ENCODE peak calls at places on chromosomes 7 and 10, in four cellular contexts. P is GM12878, I is endothelial cell of umbilical vein, A is HCT116. C is an unnamed sample.

GRCh38 chr7:25847331-25848070 is 304.5 kb upstream of the NFE2L3 start:
- DNase-seq in I (peak; percentile 56), P (no peak), A (no peak), C (no peak)

GRCh38 chr7:129535896-129536295 is 33.6 kb downstream of the SMKR1 start:
- DNase-seq in A (no peak), I (no peak), P (no peak), C (peak; percentile 65)

GRCh38 chr7:1112625-1113547 is 25.0 kb downstream of the GPER1 start:
- DNase-seq in A (no peak), P (no peak), I (no peak), C (no peak)

GRCh38 chr7:47873767-47874166 is 74.5 kb downstream of the PKD1L1 start:
- DNase-seq in I (no peak), P (no peak), A (no peak), C (no peak)

GRCh38 chr7:35704261-35704660 is 9.3 kb upstream of the HERPUD2 start:
- DNase-seq in A (no peak), P (no peak), I (no peak), C (no peak)

GRCh38 chr7:5481241-5482019 is 57.8 kb upstream of the TNRC18 start:
- DNase-seq in I (no peak), P (no peak), A (no peak), C (peak; percentile 16)

GRCh38 chr7:113094517-113095249 is 8.1 kb upstream of the GPR85 start:
- DNase-seq in P (no peak), I (no peak), A (no peak), C (no peak)

GRCh38 chr7:149723082-149723767 is 50.2 kb downstream of the ZNF467 start:
- DNase-seq in P (no peak), I (no peak), A (no peak), C (no peak)

GRCh38 chr10:99172950-99173349 is 62.7 kb downstream of the HPSE2 start:
- DNase-seq in A (no peak), I (no peak), P (no peak), C (no peak)

GRCh38 chr7:71480814-71481213 is 348.9 kb downstream of the GALNT17 start:
- DNase-seq in A (no peak), I (no peak), P (no peak), C (no peak)

GRCh38 chr10:7378602-7379403 is 32.0 kb downstream of the SFMBT2 start:
- DNase-seq in I (no peak), P (no peak), A (no peak), C (no peak)

GRCh38 chr7:147103224-147103623 is 986.6 kb downstream of the CNTNAP2 start:
- DNase-seq in A (no peak), I (no peak), P (no peak), C (no peak)

GRCh38 chr10:42754155-42755027 is 28.2 kb upstream of the BMS1 start:
- DNase-seq in I (peak; percentile 13), A (no peak), P (no peak), C (peak; percentile 47)

GRCh38 chr10:73251683-73252444 is 580 bp downstream of the MRPS16 start:
- DNase-seq in A (no peak), P (no peak), I (peak; percentile 7), C (peak; percentile 72)
- TF ChIP-seq MAX in A (no peak), P (no peak), I (no peak), C (peak; percentile 54)

GRCh38 chr7:127809285-127809702 is 157.3 kb downstream of the SND1 start:
- DNase-seq in P (no peak), A (no peak), I (no peak), C (peak; percentile 20)
- TF ChIP-seq MAX in P (no peak), A (no peak), I (no peak), C (peak; percentile 22)

GRCh38 chr7:132122901-132123300 is 453.4 kb downstream of the PLXNA4 start:
- DNase-seq in P (no peak), I (no peak), A (no peak), C (no peak)

GRCh38 chr7:132125872-132126595 is 450.2 kb downstream of the PLXNA4 start:
- DNase-seq in P (no peak), A (no peak), I (no peak), C (no peak)

GRCh38 chr7:132123763-132124162 is 452.5 kb downstream of the PLXNA4 start:
- DNase-seq in I (no peak), P (no peak), A (no peak), C (no peak)

GRCh38 chr7:132124575-132124974 is 451.7 kb downstream of the PLXNA4 start:
- DNase-seq in A (no peak), I (no peak), P (no peak), C (no peak)

GRCh38 chr7:132125096-132125495 is 451.2 kb downstream of the PLXNA4 start:
- DNase-seq in A (no peak), P (no peak), I (no peak), C (no peak)
- TF ChIP-seq MAX in A (no peak), P (no peak), I (no peak), C (no peak)

GRCh38 chr10:114544045-114544659 is 113.9 kb downstream of the ABLIM1 start:
- DNase-seq in A (no peak), P (peak; percentile 66), I (no peak), C (peak; percentile 88)
- TF ChIP-seq MAX in A (no peak), P (no peak), I (no peak), C (no peak)

DNA sequence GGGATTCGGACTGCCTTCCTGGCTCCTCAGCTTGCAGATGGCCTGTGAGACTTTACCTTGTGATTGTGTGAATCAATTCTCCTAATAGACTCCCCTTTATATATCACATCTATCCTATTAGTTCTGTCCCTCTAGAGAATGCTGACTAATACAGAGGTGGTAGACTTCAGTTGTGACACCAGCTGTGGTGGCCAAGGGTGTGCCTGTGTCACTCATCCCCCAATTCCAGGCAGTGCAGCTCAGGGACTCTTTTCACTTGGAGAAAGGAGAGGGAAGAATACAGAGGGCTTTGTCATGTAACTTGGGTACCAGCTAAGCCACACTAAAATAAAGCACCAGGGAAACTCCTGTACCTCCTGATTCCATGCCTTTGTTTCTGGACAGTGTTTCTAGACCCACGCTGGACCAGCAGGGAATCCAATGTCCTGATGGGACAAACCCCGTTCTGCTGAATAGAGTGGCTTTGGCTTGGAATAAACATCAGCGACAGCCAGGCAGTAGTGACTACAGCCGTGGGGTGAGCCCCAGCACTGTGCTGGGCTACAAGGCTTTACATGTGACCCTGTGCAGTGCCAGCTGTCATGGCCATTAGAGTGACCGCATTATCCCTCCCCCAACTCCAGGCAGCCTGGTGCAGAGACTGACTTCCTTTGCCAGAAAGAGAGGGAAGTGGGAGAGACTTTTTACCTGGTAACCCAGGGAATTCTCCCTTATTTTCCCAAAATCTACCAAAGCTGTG is 233.6 kb downstream of the ANK3 start:
- DNase-seq in I (no peak), A (no peak), P (no peak), C (no peak)
- TF ChIP-seq MAX in I (no peak), A (no peak), P (no peak), C (no peak)

GRCh38 chr7:67841896-67842295 is 845.3 kb downstream of the TYW1 start:
- DNase-seq in A (no peak), P (no peak), I (no peak), C (no peak)
- TF ChIP-seq MAX in A (no peak), P (no peak), I (no peak), C (no peak)

GRCh38 chr7:100513212-100513611 is 25.8 kb upstream of the AGFG2 start:
- DNase-seq in A (no peak), I (no peak), P (no peak), C (no peak)

GRCh38 chr7:100506356-100506930 is 22.7 kb downstream of the NYAP1 start:
- DNase-seq in A (no peak), P (no peak), I (no peak), C (no peak)

GRCh38 chr7:100510437-100511239 is 26.9 kb downstream of the NYAP1 start:
- DNase-seq in I (no peak), P (no peak), A (no peak), C (no peak)

GRCh38 chr7:100504887-100505611 is 21.3 kb downstream of the NYAP1 start:
- DNase-seq in P (no peak), A (no peak), I (no peak), C (no peak)

GRCh38 chr7:100509213-100509612 is 25.5 kb downstream of the NYAP1 start:
- DNase-seq in I (no peak), P (no peak), A (no peak), C (no peak)
- TF ChIP-seq MAX in I (no peak), P (no peak), A (no peak), C (no peak)

GRCh38 chr10:131012641-131012985 is 298.9 kb downstream of the TCERG1L start:
- DNase-seq in A (no peak), I (no peak), P (no peak), C (no peak)
- TF ChIP-seq MAX in A (no peak), I (no peak), P (no peak), C (no peak)

GRCh38 chr10:36880898-36881297 is 244.5 kb upstream of the ANKRD30A start:
- DNase-seq in A (no peak), I (peak; percentile 20), P (no peak), C (peak; percentile 10)
- TF ChIP-seq MAX in A (no peak), I (no peak), P (no peak), C (no peak)